ENCODE peak calls at places on chromosomes 11 and 22, in four cellular contexts. N, L, Q and B are unnamed samples.

GRCh38 chr11:66119348-66120133 is 49.5 kb downstream of the PACS1 start:
- DNase-seq in N (no peak), L (peak), Q (no peak), B (no peak)

GRCh38 chr22:31081963-31082605 is 966 bp downstream of the SMTN start:
- DNase-seq in N (no peak), L (peak), Q (no peak), B (no peak)

GRCh38 chr11:121723261-121723741 is 270.5 kb upstream of the SORL1-AS1 start:
- DNase-seq in N (no peak), L (no peak), Q (no peak), B (no peak)

GRCh38 chr11:35781342-35782171 is 119.0 kb downstream of the TRIM44 start:
- DNase-seq in N (no peak), L (peak), Q (no peak), B (no peak)

GRCh38 chr11:114279778-114280532 is 16.2 kb upstream of the NNMT start:
- DNase-seq in N (no peak), L (peak), Q (no peak), B (no peak)

GRCh38 chr11:134784046-134784445 is 372.0 kb upstream of the B3GAT1 start:
- DNase-seq in N (no peak), L (no peak), Q (no peak), B (no peak)

GRCh38 chr11:12889243-12889642 is 119.9 kb upstream of the RASSF10 start:
- DNase-seq in N (no peak), L (peak), Q (no peak), B (no peak)

GRCh38 chr22:43417555-43417954 is 5.7 kb downstream of the MPPED1 start:
- DNase-seq in N (no peak), L (no peak), Q (no peak), B (no peak)

GRCh38 chr11:104665631-104666030 is 232.6 kb downstream of the CASP12 start:
- DNase-seq in N (no peak), L (peak), Q (no peak), B (no peak)

GRCh38 chr11:492416-493226 is 14.4 kb downstream of the RNH1 start:
- DNase-seq in N (no peak), L (no peak), Q (no peak), B (no peak)

GRCh38 chr11:67437082-67437821 is at the start of gene PTPRCAP:
- DNase-seq in N (peak), L (no peak), Q (peak), B (no peak)

GRCh38 chr11:65489706-65490310 is 9.0 kb upstream of the MALAT1 start:
- DNase-seq in N (no peak), L (no peak), Q (no peak), B (no peak)

GRCh38 chr11:22304337-22304961 is 33.7 kb upstream of the SLC17A6 start:
- DNase-seq in N (no peak), L (peak), Q (peak), B (no peak)

GRCh38 chr22:42993651-42994275 is 21.2 kb downstream of the PACSIN2 start:
- DNase-seq in N (no peak), L (peak), Q (no peak), B (no peak)

GRCh38 chr22:36197065-36197440 is 4.6 kb downstream of the APOL4 start:
- DNase-seq in N (peak), L (peak), Q (peak), B (no peak)

GRCh38 chr11:114416441-114416928 is 16.0 kb downstream of the RBM7 start:
- DNase-seq in N (no peak), L (peak), Q (no peak), B (no peak)

GRCh38 chr11:63536669-63537292 is at the start of gene PLAAT4:
- DNase-seq in N (no peak), L (peak), Q (no peak), B (peak)

GRCh38 chr11:2587976-2588748 is 111.6 kb downstream of the KCNQ1OT1 start:
- DNase-seq in N (no peak), L (no peak), Q (no peak), B (no peak)

GRCh38 chr11:59611570-59612565 is 3.7 kb downstream of the OSBP start:
- DNase-seq in N (no peak), L (peak), Q (no peak), B (no peak)

GRCh38 chr11:118129475-118130196 is 23.0 kb downstream of the SCN4B start:
- DNase-seq in N (no peak), L (no peak), Q (no peak), B (no peak)

GRCh38 chr22:42473484-42474193 is 41.4 kb upstream of the NFAM1 start:
- DNase-seq in N (no peak), L (peak), Q (peak), B (no peak)

GRCh38 chr11:18393581-18394299 is 623 bp upstream of the LDHA start:
- DNase-seq in N (no peak), L (no peak), Q (no peak), B (no peak)

GRCh38 chr11:78000193-78000592 is 5.7 kb upstream of the INTS4 start:
- DNase-seq in N (no peak), L (peak), Q (peak), B (no peak)

GRCh38 chr11:26297179-26297970 is 34.6 kb upstream of the ANO3 start:
- DNase-seq in N (no peak), L (peak), Q (peak), B (no peak)

GRCh38 chr11:124897681-124898680 is at the start of gene ROBO4:
- DNase-seq in N (no peak), L (peak), Q (no peak), B (no peak)

GRCh38 chr11:132005874-132006273 is 635.5 kb downstream of the NTM start:
- DNase-seq in N (no peak), L (no peak), Q (no peak), B (no peak)

GRCh38 chr22:50119169-50119767 is 29.5 kb downstream of the MOV10L1 start:
- DNase-seq in N (no peak), L (no peak), Q (no peak), B (no peak)

GRCh38 chr22:30262112-30262511 is 4.5 kb downstream of the OSM start:
- DNase-seq in N (no peak), L (no peak), Q (no peak), B (no peak)

GRCh38 chr22:30998329-30998728 is 29.3 kb downstream of the TUG1 start:
- DNase-seq in N (no peak), L (no peak), Q (no peak), B (no peak)

GRCh38 chr11:65334696-65335295 is 1.1 kb downstream of the DPF2 start:
- DNase-seq in N (no peak), L (no peak), Q (no peak), B (no peak)

GRCh38 chr11:95680169-95680929 is 109.2 kb downstream of the FAM76B start:
- DNase-seq in N (no peak), L (peak), Q (no peak), B (no peak)

GRCh38 chr11:127627629-127628462 is 627.3 kb upstream of the KIRREL3 start:
- DNase-seq in N (no peak), L (peak), Q (no peak), B (no peak)

GRCh38 chr11:3167143-3168119 is 2.3 kb upstream of the OSBPL5 start:
- DNase-seq in N (no peak), L (no peak), Q (no peak), B (no peak)

GRCh38 chr22:18112440-18112839 is 1.8 kb downstream of the TUBA8 start:
- DNase-seq in N (no peak), L (no peak), Q (no peak), B (no peak)

GRCh38 chr22:19477321-19478085 is 1.5 kb downstream of the UFD1 start:
- DNase-seq in N (no peak), L (peak), Q (no peak), B (no peak)

GRCh38 chr22:19479358-19480172 is at the start of gene CDC45:
- DNase-seq in N (peak), L (peak), Q (peak), B (peak)

GRCh38 chr22:19478086-19478392 is 954 bp downstream of the UFD1 start:
- DNase-seq in N (no peak), L (no peak), Q (no peak), B (no peak)

GRCh38 chr22:19480173-19480568 is 451 bp downstream of the CDC45 start:
- DNase-seq in N (no peak), L (no peak), Q (no peak), B (no peak)

GRCh38 chr22:19478466-19479357 is at the start of gene UFD1:
- DNase-seq in N (no peak), L (peak), Q (peak), B (no peak)
- TF ChIP-seq CHD1 in N (peak), L (peak), Q (peak), B (peak)

GRCh38 chr11:72685560-72686480 is 11.6 kb upstream of the PDE2A start:
- DNase-seq in N (no peak), L (peak), Q (no peak), B (no peak)
- TF ChIP-seq CHD1 in N (no peak), L (no peak), Q (no peak), B (no peak)

GRCh38 chr11:103007521-103007920 is 52.0 kb upstream of the MMP13 start:
- DNase-seq in N (no peak), L (peak), Q (no peak), B (no peak)
- TF ChIP-seq CHD1 in N (no peak), L (no peak), Q (no peak), B (no peak)

GRCh38 chr22:48278620-48279464 is 1516.4 kb downstream of the TBC1D22A start:
- DNase-seq in N (no peak), L (no peak), Q (no peak), B (no peak)

GRCh38 chr22:48279465-48279765 is 1517.0 kb downstream of the TBC1D22A start:
- DNase-seq in N (no peak), L (no peak), Q (no peak), B (no peak)

GRCh38 chr22:48277868-48278581 is 1515.6 kb downstream of the TBC1D22A start:
- DNase-seq in N (no peak), L (no peak), Q (no peak), B (no peak)

GRCh38 chr22:48276933-48277867 is 1514.8 kb downstream of the TBC1D22A start:
- DNase-seq in N (no peak), L (no peak), Q (no peak), B (no peak)

DNA sequence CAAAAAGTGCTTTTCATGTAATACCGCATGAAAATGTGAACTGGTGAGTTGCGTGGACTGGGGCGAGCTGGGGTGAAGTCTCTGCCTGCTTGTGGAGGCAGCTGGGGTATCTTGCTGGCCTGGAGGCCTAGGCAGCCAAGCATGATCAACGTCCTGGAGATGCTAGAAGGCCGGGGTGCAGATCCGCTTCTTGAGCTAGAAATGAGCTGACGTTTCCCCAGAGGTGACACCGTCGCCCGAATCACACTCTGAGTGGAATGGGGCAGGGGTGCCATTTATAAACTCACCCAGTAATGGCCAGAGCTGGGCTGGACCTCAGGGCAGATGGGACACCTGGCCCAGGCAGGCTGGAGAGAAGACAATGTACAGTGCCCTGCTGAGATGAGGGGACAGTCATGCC is 1513.0 kb downstream of the TBC1D22A start:
- DNase-seq in N (no peak), L (no peak), Q (no peak), B (no peak)
- TF ChIP-seq CHD1 in N (no peak), L (no peak), Q (no peak), B (no peak)

DNA sequence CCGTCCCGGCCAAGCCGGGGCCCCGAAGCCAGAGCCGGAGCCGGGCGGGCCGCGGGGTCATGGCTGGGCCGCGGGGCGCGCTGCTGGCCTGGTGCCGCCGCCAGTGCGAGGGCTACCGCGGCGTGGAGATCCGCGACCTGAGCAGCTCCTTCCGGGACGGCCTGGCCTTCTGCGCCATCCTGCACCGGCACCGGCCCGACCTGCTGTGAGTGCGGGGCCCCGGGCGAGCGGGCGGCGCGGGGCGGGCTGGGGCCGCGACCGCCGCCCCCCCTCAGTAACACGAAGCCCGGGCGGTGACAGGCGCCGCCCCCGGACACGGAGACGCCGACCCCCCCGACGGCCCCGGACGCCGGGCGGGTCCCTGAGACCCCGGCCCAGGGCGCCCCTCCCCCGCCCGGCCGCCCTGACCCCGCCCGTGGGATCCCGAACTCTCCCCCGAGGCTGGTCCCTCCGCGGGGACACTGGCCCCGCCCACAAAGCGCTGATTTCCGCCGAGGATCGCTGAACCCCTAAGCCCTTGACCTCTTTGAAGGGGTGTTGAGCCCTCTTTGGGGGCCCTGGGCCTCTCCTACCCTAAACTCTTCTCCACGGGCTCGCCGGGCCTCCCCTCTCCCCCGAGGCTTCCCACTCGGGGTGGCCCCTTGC is 389 bp downstream of the MICALL1 start:
- DNase-seq in N (no peak), L (no peak), Q (peak), B (no peak)
- TF ChIP-seq CHD1 in N (no peak), L (no peak), Q (no peak), B (no peak)

GRCh38 chr11:69374110-69374981 is 80.4 kb downstream of the MYEOV start:
- DNase-seq in N (no peak), L (no peak), Q (no peak), B (no peak)

GRCh38 chr11:69370984-69371709 is 77.2 kb downstream of the MYEOV start:
- DNase-seq in N (no peak), L (no peak), Q (no peak), B (no peak)

GRCh38 chr11:69371731-69372588 is 78.0 kb downstream of the MYEOV start:
- DNase-seq in N (no peak), L (no peak), Q (no peak), B (no peak)

GRCh38 chr11:69372589-69373250 is 78.8 kb downstream of the MYEOV start:
- DNase-seq in N (no peak), L (no peak), Q (no peak), B (no peak)

GRCh38 chr11:69373251-69373635 is 79.3 kb downstream of the MYEOV start:
- DNase-seq in N (no peak), L (no peak), Q (no peak), B (no peak)
- TF ChIP-seq CHD1 in N (no peak), L (no peak), Q (no peak), B (no peak)

GRCh38 chr11:14117632-14118031 is 155.1 kb downstream of the SPON1 start:
- DNase-seq in N (no peak), L (no peak), Q (no peak), B (no peak)

GRCh38 chr11:14114269-14114668 is 151.7 kb downstream of the SPON1 start:
- DNase-seq in N (no peak), L (no peak), Q (no peak), B (no peak)

GRCh38 chr11:14119357-14119756 is 156.8 kb downstream of the SPON1 start:
- DNase-seq in N (no peak), L (no peak), Q (no peak), B (no peak)

GRCh38 chr11:14114786-14115185 is 152.3 kb downstream of the SPON1 start:
- DNase-seq in N (no peak), L (no peak), Q (no peak), B (no peak)

DNA sequence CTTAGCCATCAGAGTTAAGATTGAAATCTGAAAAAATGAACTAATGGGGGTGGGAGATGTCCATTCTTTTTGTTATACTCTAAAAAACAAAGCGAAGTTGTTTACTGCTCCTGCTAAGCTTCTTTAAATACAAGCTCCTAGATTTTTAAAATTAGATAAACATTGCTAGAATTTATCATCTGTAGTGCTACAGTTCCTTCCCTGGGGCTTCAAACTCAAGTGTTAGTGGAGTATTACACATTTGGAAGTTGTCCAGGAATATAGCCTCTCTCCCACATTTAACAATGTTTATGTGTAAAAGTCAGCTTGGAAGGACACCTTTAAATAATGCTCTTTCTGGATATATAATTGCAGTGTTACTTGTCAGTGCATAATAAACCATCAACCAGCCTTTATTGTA is 155.5 kb downstream of the SPON1 start:
- DNase-seq in N (no peak), L (no peak), Q (no peak), B (no peak)
- TF ChIP-seq CHD1 in N (no peak), L (no peak), Q (no peak), B (no peak)

GRCh38 chr22:25475554-25476022 is 88.9 kb upstream of the GRK3 start:
- DNase-seq in N (no peak), L (peak), Q (no peak), B (no peak)
- TF ChIP-seq CHD1 in N (no peak), L (no peak), Q (no peak), B (no peak)

DNA sequence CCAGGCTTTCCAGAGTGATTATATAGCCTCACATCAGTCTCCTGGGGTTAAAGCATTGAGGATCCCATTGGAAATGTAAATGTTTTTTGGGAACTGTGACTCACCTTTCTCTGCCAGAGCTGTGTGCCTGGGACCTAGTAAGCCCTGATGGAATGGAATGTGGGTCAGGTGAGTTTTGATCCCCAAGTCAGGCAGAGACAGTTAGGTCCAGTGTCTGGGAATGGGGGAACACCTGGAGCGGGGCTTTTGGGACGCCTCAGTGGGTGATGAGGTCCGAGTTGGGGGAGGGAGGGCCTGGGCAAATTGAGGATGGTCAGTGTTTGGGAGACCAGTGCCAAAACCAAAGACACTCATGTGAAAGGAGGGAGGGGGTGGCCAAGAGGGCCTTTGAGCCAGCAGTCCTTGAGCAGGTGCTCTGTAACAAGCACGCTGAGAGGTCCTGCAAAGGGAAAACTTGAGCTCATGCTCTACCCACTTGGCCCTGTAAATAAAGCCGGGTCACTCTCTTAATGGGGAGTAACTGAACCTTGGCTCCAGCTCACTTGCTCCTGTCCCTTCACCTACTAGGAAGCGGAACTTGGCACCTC is 104.7 kb downstream of the NAV2 start:
- DNase-seq in N (peak), L (no peak), Q (no peak), B (no peak)
- TF ChIP-seq CHD1 in N (no peak), L (no peak), Q (no peak), B (no peak)